ENCODE peak calls at places on chromosomes 3 and 15, in four cellular contexts. D, W, J and P are unnamed samples. For H3K4me1, the result is how much of the 10 kb centered on the place peaks cover.

GRCh38 chr3:109685084-109686079 is 348.0 kb upstream of the DPPA4 start:
- DNase-seq in D (peak), W (peak), J (no peak), P (no peak)

GRCh38 chr3:55746808-55747413 is 259.8 kb upstream of the WNT5A start:
- DNase-seq in D (no peak), W (no peak), J (no peak), P (no peak)

GRCh38 chr3:63295806-63296205 is 17.7 kb downstream of the SYNPR start:
- DNase-seq in D (no peak), W (no peak), J (no peak), P (no peak)

GRCh38 chr3:136752046-136752326 is 192 bp downstream of the STAG1 start:
- DNase-seq in D (no peak), W (no peak), J (no peak), P (no peak)

GRCh38 chr3:151593923-151594322 is 133.1 kb upstream of the IGSF10 start:
- DNase-seq in D (no peak), W (no peak), J (no peak), P (no peak)

GRCh38 chr3:31157893-31158620 is 263.6 kb upstream of the GADL1 start:
- DNase-seq in D (no peak), W (no peak), J (no peak), P (no peak)

GRCh38 chr3:32583708-32584107 is 13.1 kb upstream of the DYNC1LI1 start:
- DNase-seq in D (no peak), W (no peak), J (no peak), P (no peak)

GRCh38 chr3:130850044-130850797 is 43.7 kb upstream of the ATP2C1 start:
- DNase-seq in D (no peak), W (no peak), J (no peak), P (no peak)

GRCh38 chr3:151101270-151101954 is 15.9 kb downstream of the MED12L start:
- DNase-seq in D (no peak), W (no peak), J (no peak), P (no peak)

GRCh38 chr15:68045289-68046265 is 8.5 kb upstream of the PIAS1 start:
- DNase-seq in D (no peak), W (no peak), J (peak), P (no peak)

GRCh38 chr3:190339130-190339529 is 16.9 kb upstream of the CLDN1 start:
- DNase-seq in D (peak), W (no peak), J (peak), P (no peak)

GRCh38 chr3:187903697-187904096 is 158.4 kb upstream of the BCL6 start:
- DNase-seq in D (no peak), W (no peak), J (no peak), P (no peak)

GRCh38 chr3:8509961-8510360 is 8.3 kb downstream of the LMCD1 start:
- DNase-seq in D (peak), W (no peak), J (no peak), P (no peak)

GRCh38 chr3:149970716-149971402 is at the start of gene PFN2:
- DNase-seq in D (peak), W (peak), J (peak), P (peak)

GRCh38 chr15:28992996-28993719 is 107.4 kb downstream of the APBA2 start:
- DNase-seq in D (no peak), W (no peak), J (no peak), P (no peak)

GRCh38 chr3:60192297-60193114 is 1058.7 kb downstream of the FHIT start:
- DNase-seq in D (no peak), W (no peak), J (no peak), P (no peak)

GRCh38 chr3:171776839-171777607 is 33.3 kb downstream of the PLD1 start:
- DNase-seq in D (no peak), W (no peak), J (no peak), P (no peak)

GRCh38 chr3:73449774-73450173 is 175.0 kb downstream of the PDZRN3 start:
- DNase-seq in D (no peak), W (no peak), J (no peak), P (no peak)

GRCh38 chr15:75647370-75648155 is at the start of gene SNX33:
- DNase-seq in D (no peak), W (peak), J (peak), P (peak)

GRCh38 chr15:87609909-87610308 is 646.6 kb downstream of the NTRK3 start:
- DNase-seq in D (no peak), W (no peak), J (no peak), P (no peak)

GRCh38 chr3:144018776-144019175 is 47.2 kb downstream of the DIPK2A start:
- DNase-seq in D (no peak), W (no peak), J (no peak), P (no peak)

GRCh38 chr3:179036226-179036625 is 35.4 kb downstream of the ZMAT3 start:
- DNase-seq in D (no peak), W (no peak), J (no peak), P (no peak)

GRCh38 chr15:39887832-39888231 is 32.2 kb downstream of the GPR176 start:
- DNase-seq in D (peak), W (peak), J (peak), P (no peak)

GRCh38 chr3:66038384-66038725 is 363 bp downstream of the MAGI1 start:
- DNase-seq in D (no peak), W (no peak), J (no peak), P (no peak)

GRCh38 chr15:83904107-83904720 is 250.3 kb downstream of the ADAMTSL3 start:
- DNase-seq in D (no peak), W (peak), J (no peak), P (no peak)

GRCh38 chr15:63246691-63247464 is 30.5 kb upstream of the APH1B start:
- DNase-seq in D (no peak), W (no peak), J (peak), P (no peak)

GRCh38 chr3:132629928-132630327 is 29.7 kb downstream of the ACAD11 start:
- DNase-seq in D (no peak), W (no peak), J (no peak), P (no peak)

GRCh38 chr3:40680685-40681657 is 156.2 kb downstream of the ZNF621 start:
- DNase-seq in D (no peak), W (no peak), J (no peak), P (no peak)

GRCh38 chr3:41323860-41324259 is 124.6 kb downstream of the CTNNB1 start:
- DNase-seq in D (no peak), W (no peak), J (no peak), P (no peak)

GRCh38 chr3:72288955-72289707 is 504.2 kb upstream of the PROK2 start:
- DNase-seq in D (no peak), W (no peak), J (no peak), P (peak)

GRCh38 chr3:197340521-197340871 is 42.1 kb upstream of the DLG1 start:
- DNase-seq in D (no peak), W (no peak), J (no peak), P (no peak)

GRCh38 chr3:158788446-158788845 is 13.4 kb upstream of the MFSD1 start:
- DNase-seq in D (no peak), W (no peak), J (no peak), P (no peak)

GRCh38 chr15:83284563-83285283 is at the start of gene BNC1:
- DNase-seq in D (no peak), W (no peak), J (no peak), P (no peak)

GRCh38 chr3:175070946-175071345 is 211.8 kb downstream of the NAALADL2 start:
- DNase-seq in D (no peak), W (no peak), J (no peak), P (no peak)

GRCh38 chr3:23096041-23096440 is 107.1 kb upstream of the UBE2E2 start:
- DNase-seq in D (no peak), W (no peak), J (no peak), P (no peak)

GRCh38 chr3:123809597-123809996 is 74.5 kb downstream of the MYLK start:
- DNase-seq in D (no peak), W (no peak), J (no peak), P (no peak)

GRCh38 chr15:96135166-96136093 is 195.1 kb upstream of the NR2F2 start:
- DNase-seq in D (no peak), W (no peak), J (no peak), P (no peak)

GRCh38 chr15:34334676-34335075 is 2.9 kb downstream of the SLC12A6 start:
- DNase-seq in D (no peak), W (no peak), J (no peak), P (no peak)

GRCh38 chr15:34330279-34330678 is 7.3 kb downstream of the SLC12A6 start:
- DNase-seq in D (no peak), W (no peak), J (no peak), P (no peak)

GRCh38 chr15:34329006-34329405 is 8.6 kb downstream of the SLC12A6 start:
- DNase-seq in D (no peak), W (no peak), J (no peak), P (no peak)

GRCh38 chr15:34335176-34335575 is 2.4 kb downstream of the SLC12A6 start:
- DNase-seq in D (no peak), W (no peak), J (no peak), P (no peak)

DNA sequence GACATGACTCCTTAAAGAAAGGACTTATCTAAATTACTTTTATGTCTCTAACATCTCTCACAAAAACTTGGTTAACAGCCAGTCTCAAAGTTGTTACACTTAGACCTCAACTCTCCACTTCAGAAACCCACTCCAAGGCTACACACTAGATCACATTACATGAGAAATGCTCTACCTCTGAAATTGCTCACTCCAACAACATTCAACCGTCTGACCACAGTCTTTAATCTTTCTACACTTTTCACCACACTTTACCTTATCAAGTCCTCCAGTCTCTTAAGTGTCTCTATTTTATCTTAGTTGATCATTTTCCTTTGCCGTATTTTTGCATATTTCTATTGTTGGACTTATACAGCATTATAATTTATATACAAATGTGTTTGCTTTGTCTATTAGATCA is 5.8 kb downstream of the SLC12A6 start:
- DNase-seq in D (no peak), W (no peak), J (no peak), P (no peak)
- H3K4me1 ChIP-seq in D (under half), W (under half), J (under half), P (under half)

GRCh38 chr3:53288214-53288613 is 32.4 kb upstream of the TKT start:
- DNase-seq in D (no peak), W (no peak), J (no peak), P (no peak)
- TF ChIP-seq POLR2AphosphoS5 in D (no peak), W (no peak), J (no peak), P (no peak)

GRCh38 chr15:74171965-74172541 is 1.5 kb upstream of the ISLR start:
- DNase-seq in D (no peak), W (no peak), J (no peak), P (no peak)
- H3K4me1 ChIP-seq in D (under half), W (under half), J (under half), P (under half)

GRCh38 chr3:156535162-156535627 is 19.7 kb downstream of the SSR3 start:
- DNase-seq in D (peak), W (peak), J (peak), P (peak)

GRCh38 chr3:156535798-156536197 is 19.1 kb downstream of the SSR3 start:
- DNase-seq in D (no peak), W (no peak), J (no peak), P (no peak)

GRCh38 chr3:156530969-156531368 is 23.9 kb downstream of the SSR3 start:
- DNase-seq in D (no peak), W (no peak), J (no peak), P (no peak)

GRCh38 chr3:156532730-156533129 is 22.2 kb downstream of the SSR3 start:
- DNase-seq in D (no peak), W (no peak), J (no peak), P (no peak)

GRCh38 chr3:156533205-156533604 is 21.7 kb downstream of the SSR3 start:
- DNase-seq in D (no peak), W (no peak), J (peak), P (no peak)
- TF ChIP-seq POLR2AphosphoS5 in D (no peak), W (no peak), J (no peak), P (no peak)

GRCh38 chr3:56974242-56974945 is 86.1 kb upstream of the SPATA12 start:
- DNase-seq in D (no peak), W (no peak), J (no peak), P (no peak)
- H3K4me1 ChIP-seq in D (under half), W (under half), J (under half), P (under half)